ENCODE peak calls at places on chromosomes 3 and 15, in seven cellular contexts. R is brain microvascular endothelial cell, V is cardiac muscle cell, J is fibroblast of pulmonary artery, L is endothelial cell of umbilical vein, W is HCT116, D is GM12864. F is an unnamed sample.

GRCh38 chr15:67820992-67821783 is 4.1 kb upstream of the SKOR1 start:
- DNase-seq in D (no peak), R (no peak), L (peak), W (no peak), J (peak), V (peak), F (no peak)

GRCh38 chr15:78366342-78366741 is 26.2 kb downstream of the CRABP1 start:
- DNase-seq in V (no peak), L (no peak), W (no peak), D (no peak), J (no peak), R (no peak), F (no peak)

GRCh38 chr3:184584001-184584891 is 22.7 kb downstream of the EPHB3 start:
- DNase-seq in W (no peak), R (no peak), J (no peak), L (no peak), D (no peak), V (peak), F (no peak)

GRCh38 chr15:59170295-59170881 is 36.3 kb upstream of the LDHAL6B start:
- DNase-seq in L (peak), D (no peak), W (no peak), R (peak), J (peak), V (no peak), F (no peak)

GRCh38 chr3:177977381-177978158 is 558.7 kb upstream of the KCNMB2 start:
- DNase-seq in W (peak), V (no peak), L (peak), D (no peak), J (peak), R (peak), F (peak)

GRCh38 chr3:14879161-14879888 is 60.6 kb downstream of the FGD5 start:
- DNase-seq in W (no peak), V (no peak), D (no peak), R (no peak), L (no peak), J (peak), F (no peak)

GRCh38 chr3:26091096-26091495 is 301.2 kb downstream of the OXSM start:
- DNase-seq in W (no peak), J (no peak), D (no peak), R (no peak), V (no peak), L (no peak), F (no peak)

GRCh38 chr3:25114532-25114931 is 313.5 kb upstream of the RARB start:
- DNase-seq in V (no peak), J (no peak), W (no peak), R (no peak), L (no peak), D (no peak), F (no peak)

GRCh38 chr15:74179101-74179841 is 5.8 kb downstream of the ISLR start:
- DNase-seq in L (peak), W (no peak), J (peak), R (peak), D (no peak), V (no peak), F (peak)

GRCh38 chr3:171363211-171363610 is 97.0 kb downstream of the TNIK start:
- DNase-seq in D (no peak), W (no peak), J (no peak), L (no peak), V (no peak), R (no peak), F (no peak)

GRCh38 chr15:48186271-48186670 is 5.2 kb upstream of the CTXN2 start:
- DNase-seq in J (no peak), R (no peak), D (no peak), W (no peak), V (no peak), L (no peak), F (no peak)

GRCh38 chr15:84863480-84864428 is 20.7 kb upstream of the SLC28A1 start:
- DNase-seq in V (no peak), W (no peak), J (peak), D (no peak), R (no peak), L (no peak), F (no peak)

GRCh38 chr3:6799264-6799915 is 61.5 kb upstream of the GRM7 start:
- DNase-seq in J (peak), W (peak), L (peak), V (peak), D (peak), R (no peak), F (no peak)

GRCh38 chr3:69231929-69232437 is 109.6 kb upstream of the LMOD3 start:
- DNase-seq in R (peak), W (no peak), D (no peak), L (no peak), J (peak), V (peak), F (no peak)

GRCh38 chr15:31606942-31607497 is 280.4 kb downstream of the KLF13 start:
- DNase-seq in W (no peak), L (no peak), R (no peak), D (no peak), V (peak), J (no peak), F (no peak)

GRCh38 chr3:33883538-33884203 is 85.2 kb downstream of the PDCD6IP start:
- DNase-seq in L (peak), R (peak), W (peak), J (peak), V (peak), D (peak), F (no peak)

GRCh38 chr3:11240496-11240895 is 31.7 kb upstream of the ATG7 start:
- DNase-seq in L (no peak), W (no peak), D (no peak), R (no peak), J (no peak), V (no peak), F (no peak)

GRCh38 chr3:30904986-30905385 is 10.5 kb upstream of the GADL1 start:
- DNase-seq in L (no peak), W (no peak), V (no peak), R (peak), D (no peak), J (no peak), F (no peak)

GRCh38 chr3:170572665-170573253 is 13.1 kb downstream of the SLC7A14 start:
- DNase-seq in W (no peak), D (peak), V (no peak), L (peak), J (peak), R (peak), F (peak)

GRCh38 chr15:91936182-91936775 is 82.8 kb downstream of the SLCO3A1 start:
- DNase-seq in R (no peak), L (no peak), J (no peak), W (no peak), V (no peak), D (no peak), F (no peak)

GRCh38 chr15:94600496-94600895 is 369.1 kb downstream of the MCTP2 start:
- DNase-seq in J (no peak), W (no peak), D (no peak), V (peak), R (no peak), L (no peak), F (no peak)

GRCh38 chr3:190514163-190515153 is 573 bp downstream of the IL1RAP start:
- DNase-seq in R (peak), L (peak), V (peak), W (no peak), D (no peak), J (peak), F (no peak)

DNA sequence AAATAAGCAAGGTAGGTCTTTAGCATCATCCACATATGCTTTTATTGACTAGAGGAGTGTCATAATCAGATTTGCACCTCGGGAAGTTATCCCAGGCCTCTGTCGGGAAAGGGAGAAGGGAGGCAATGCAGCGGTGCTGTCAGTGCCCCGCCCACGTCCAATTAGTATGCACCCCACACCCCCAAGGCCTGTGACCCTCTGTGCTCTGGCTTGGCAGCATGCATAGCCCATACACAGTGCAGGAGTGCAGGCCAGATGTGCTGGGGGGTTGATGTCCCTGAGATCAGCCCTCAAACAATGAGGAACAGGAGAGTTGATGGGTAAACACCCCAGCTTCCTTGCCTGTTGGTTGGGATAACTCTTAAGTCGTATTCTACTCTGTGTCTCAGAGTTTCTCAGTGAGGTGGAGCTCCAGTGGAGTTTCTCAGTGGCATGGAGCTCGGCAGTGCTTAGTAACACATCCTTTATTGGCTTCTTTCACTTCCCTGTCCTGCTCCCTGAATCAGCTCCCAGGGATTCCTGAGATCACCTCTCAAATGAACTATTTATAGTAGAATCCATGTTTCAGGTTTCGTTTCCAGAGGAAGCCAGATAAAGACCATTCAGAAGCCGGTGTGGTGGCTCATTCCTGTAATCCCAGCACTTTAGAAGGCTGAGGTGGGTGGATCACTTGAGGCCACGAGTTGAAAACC is 26.8 kb upstream of the NDUFB4 start:
- DNase-seq in D (no peak), J (peak), W (no peak), L (no peak), V (peak), R (no peak), F (no peak)
- TF ChIP-seq CTCF in D (no peak), J (no peak), W (no peak), L (no peak), V (no peak), R (no peak), F (no peak)

DNA sequence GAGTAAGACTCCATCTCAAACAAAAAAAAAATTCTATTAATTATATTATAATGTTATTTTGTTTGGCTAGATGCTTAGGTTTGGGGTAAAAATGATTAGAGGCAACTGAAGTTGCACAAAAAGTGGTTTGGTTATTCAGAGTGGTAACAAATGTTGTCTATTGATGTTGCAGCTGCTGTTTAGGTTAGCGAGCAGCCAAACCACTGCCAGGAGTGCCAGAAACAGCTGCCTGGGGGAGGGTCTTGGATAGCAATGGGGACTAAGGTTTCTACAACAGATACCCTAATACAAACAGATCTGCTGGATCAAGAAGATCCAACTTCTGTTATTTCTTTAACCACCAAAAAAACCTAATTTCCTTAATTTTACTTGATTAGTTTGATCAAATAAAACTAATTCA is 26.6 kb downstream of the BTLA start:
- DNase-seq in W (no peak), L (no peak), R (no peak), J (no peak), D (no peak), V (no peak), F (no peak)
- H3K4me3 ChIP-seq in W (no peak), L (no peak), R (no peak), J (no peak), D (no peak), V (no peak), F (no peak)

GRCh38 chr15:56019819-56020218 is 26.4 kb upstream of the NEDD4 start:
- DNase-seq in D (no peak), J (no peak), R (no peak), V (no peak), L (no peak), W (no peak), F (no peak)

GRCh38 chr15:56017511-56017910 is 24.1 kb upstream of the NEDD4 start:
- DNase-seq in R (no peak), L (no peak), J (no peak), D (no peak), V (no peak), W (no peak), F (no peak)

GRCh38 chr15:56019060-56019793 is 25.8 kb upstream of the NEDD4 start:
- DNase-seq in W (no peak), V (no peak), R (no peak), D (no peak), J (no peak), L (no peak), F (no peak)

GRCh38 chr15:56016281-56016680 is 22.9 kb upstream of the NEDD4 start:
- DNase-seq in L (no peak), D (no peak), W (no peak), R (no peak), V (no peak), J (no peak), F (no peak)

GRCh38 chr15:56017920-56018319 is 24.5 kb upstream of the NEDD4 start:
- DNase-seq in V (no peak), J (peak), L (no peak), R (no peak), W (no peak), D (no peak), F (no peak)
- TF ChIP-seq CTCF in V (peak), J (peak), L (no peak), R (peak), W (no peak), D (no peak), F (peak)

DNA sequence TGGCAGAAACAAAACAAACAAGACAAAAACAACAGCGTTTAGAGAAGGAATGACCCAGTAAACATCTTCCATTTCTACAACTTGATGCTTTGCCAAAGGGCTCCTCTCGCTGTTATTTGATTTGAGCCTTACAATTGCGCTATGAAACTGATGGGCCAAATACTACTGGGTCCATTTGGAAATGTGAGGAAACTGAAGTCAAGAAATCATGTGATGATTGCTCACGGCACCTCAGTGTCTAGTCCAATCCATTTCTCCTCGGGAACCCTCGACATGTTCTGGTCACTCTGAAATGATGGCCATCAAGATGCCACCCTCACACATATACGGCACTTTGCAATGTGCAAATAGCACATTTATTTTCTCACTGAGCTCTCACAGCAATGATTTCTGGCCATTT is 136.0 kb downstream of the UACA start:
- DNase-seq in R (no peak), L (no peak), W (no peak), J (no peak), D (no peak), V (no peak), F (no peak)
- H3K4me3 ChIP-seq in R (no peak), L (no peak), W (no peak), J (no peak), D (no peak), V (no peak), F (no peak)

GRCh38 chr3:130504701-130505100 is 12.3 kb upstream of the COL6A6 start:
- DNase-seq in V (no peak), W (no peak), D (no peak), J (no peak), L (no peak), R (no peak), F (no peak)
- TF ChIP-seq CTCF in V (no peak), W (no peak), D (no peak), J (no peak), L (no peak), R (no peak), F (no peak)

GRCh38 chr15:99504823-99505551 is 60.8 kb upstream of the MEF2A start:
- DNase-seq in W (no peak), D (peak), R (peak), J (peak), V (no peak), L (peak), F (no peak)

GRCh38 chr15:99503411-99503810 is 62.4 kb upstream of the MEF2A start:
- DNase-seq in L (no peak), D (no peak), J (no peak), R (no peak), V (no peak), W (no peak), F (no peak)

GRCh38 chr15:99502182-99502581 is 63.6 kb upstream of the MEF2A start:
- DNase-seq in L (no peak), W (no peak), D (peak), R (no peak), J (no peak), V (no peak), F (no peak)

GRCh38 chr15:99504071-99504822 is 61.5 kb upstream of the MEF2A start:
- DNase-seq in D (peak), W (no peak), L (no peak), V (no peak), R (no peak), J (no peak), F (no peak)

DNA sequence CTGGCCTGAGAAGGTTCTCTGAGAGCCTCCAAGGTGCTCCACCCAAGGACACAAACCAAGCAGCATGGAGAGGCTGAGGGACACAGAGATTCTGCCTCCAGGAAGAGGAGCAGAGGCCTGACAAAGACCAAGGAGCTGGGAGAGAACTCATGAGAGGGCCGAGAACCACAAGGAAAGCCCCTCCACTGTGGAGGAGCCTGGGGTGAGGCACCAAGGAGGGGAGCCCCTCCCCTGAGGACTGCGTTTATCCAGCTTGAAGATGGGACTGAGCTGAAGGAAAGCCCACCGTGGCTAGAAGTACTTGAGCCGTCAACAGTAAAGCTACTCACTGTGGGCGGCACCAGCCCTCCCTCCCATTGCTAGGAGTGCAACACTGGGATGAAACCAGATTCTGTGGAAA is 63.1 kb upstream of the MEF2A start:
- DNase-seq in D (no peak), W (no peak), R (no peak), V (no peak), J (no peak), L (no peak), F (no peak)
- H3K4me3 ChIP-seq in D (peak), W (no peak), R (no peak), V (no peak), J (no peak), L (no peak), F (no peak)

DNA sequence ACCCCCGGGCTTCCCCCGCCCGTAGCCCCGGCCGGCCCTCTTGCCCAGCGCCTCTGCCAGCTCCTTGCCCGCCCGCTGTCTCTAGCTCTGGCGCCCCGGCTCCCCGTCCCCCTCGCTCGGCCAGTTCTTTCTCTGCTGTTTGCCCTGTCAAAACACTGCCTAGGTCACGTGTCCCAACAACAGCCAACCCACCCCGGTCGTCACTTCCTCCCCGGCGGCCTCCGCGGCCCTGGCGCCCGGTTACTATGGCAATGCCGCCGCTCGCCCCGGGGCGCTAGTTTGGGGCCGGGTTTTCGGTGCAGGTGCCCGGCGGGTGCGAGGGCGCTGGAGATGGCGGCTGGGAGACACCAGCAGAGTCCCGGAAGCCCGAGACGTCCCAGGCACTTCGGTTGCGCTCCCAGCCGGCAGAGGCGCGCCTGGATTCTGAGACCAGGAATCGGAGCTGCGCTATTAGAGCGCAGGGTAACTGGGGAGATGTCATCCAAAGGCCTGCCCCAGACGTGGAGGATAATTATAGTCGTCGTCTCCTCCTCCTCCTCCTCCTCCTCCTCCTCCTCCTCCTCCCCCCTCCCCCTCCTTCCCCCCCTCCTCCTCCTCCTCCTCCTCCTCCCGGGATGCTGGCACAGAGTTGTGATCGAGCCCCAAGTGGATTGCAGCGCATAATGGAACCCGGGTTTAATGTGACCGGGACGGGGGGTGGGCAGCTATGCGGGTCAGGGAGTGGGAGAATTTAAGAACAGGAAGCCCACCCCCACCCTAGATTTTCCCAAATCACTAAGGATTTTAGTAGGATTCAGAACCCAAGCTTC is at the start of gene ATOSA:
- DNase-seq in R (peak), J (peak), V (peak), D (peak), L (peak), W (peak), F (no peak)
- TF ChIP-seq CTCF in R (peak), J (no peak), V (no peak), D (no peak), L (no peak), W (no peak), F (no peak)